ENCODE peak calls at places on chromosomes 16 and 17, in four cellular contexts. M is A549, X is GM12878, A is HepG2. Y is an unnamed sample.

GRCh38 chr17:38326996-38327792 is 16.6 kb downstream of the GPR179 start:
- DNase-seq in A (no peak), M (no peak), X (no peak), Y (peak; percentile 14)

GRCh38 chr17:33785281-33785680 is 469.8 kb upstream of the CCL2 start:
- DNase-seq in A (no peak), M (no peak), X (no peak), Y (no peak)

GRCh38 chr17:66468241-66469087 is 166.1 kb downstream of the PRKCA start:
- DNase-seq in A (peak; percentile 27), M (no peak), X (peak; percentile 1), Y (no peak)

GRCh38 chr17:49148171-49148570 is 15.6 kb downstream of the B4GALNT2 start:
- DNase-seq in X (no peak), A (no peak), M (no peak), Y (no peak)

GRCh38 chr16:1533443-1533951 is at the start of gene TMEM204:
- DNase-seq in A (no peak), X (no peak), M (no peak), Y (peak; percentile 72)

GRCh38 chr16:86096850-86097249 is 197.9 kb downstream of the IRF8 start:
- DNase-seq in M (no peak), X (no peak), A (no peak), Y (no peak)

GRCh38 chr16:69107311-69107962 is 2.0 kb downstream of the HAS3 start:
- DNase-seq in X (no peak), A (no peak), M (no peak), Y (peak; percentile 46)

GRCh38 chr17:20189322-20189721 is 180.2 kb downstream of the SPECC1 start:
- DNase-seq in M (no peak), A (no peak), X (no peak), Y (no peak)

GRCh38 chr17:3924421-3925350 is 8.4 kb upstream of the P2RX1 start:
- DNase-seq in A (no peak), X (no peak), M (no peak), Y (peak; percentile 59)

GRCh38 chr17:66915204-66915611 is 49.3 kb upstream of the CACNG4 start:
- DNase-seq in A (peak; percentile 21), M (peak; percentile 64), X (no peak), Y (peak; percentile 76)

GRCh38 chr17:6995500-6996255 is at the start of gene ALOX12:
- DNase-seq in A (no peak), X (no peak), M (no peak), Y (no peak)

GRCh38 chr16:85641776-85642176 is 28.7 kb downstream of the GSE1 start:
- DNase-seq in X (no peak), M (no peak), A (no peak), Y (no peak)

GRCh38 chr17:48541036-48541573 is 3.8 kb downstream of the HOXB2 start:
- DNase-seq in M (no peak), A (no peak), X (no peak), Y (no peak)

GRCh38 chr16:66923866-66924265 is 1.5 kb downstream of the RRAD start:
- DNase-seq in M (no peak), A (no peak), X (no peak), Y (no peak)

GRCh38 chr17:80029235-80029974 is 6.3 kb downstream of the TBC1D16 start:
- DNase-seq in X (no peak), A (no peak), M (no peak), Y (no peak)

GRCh38 chr17:35627417-35627816 is 40.3 kb downstream of the AP2B1 start:
- DNase-seq in X (no peak), M (no peak), A (peak; percentile 7), Y (no peak)

GRCh38 chr17:30376621-30377452 is 1.9 kb upstream of the CPD start:
- DNase-seq in X (peak; percentile 40), M (no peak), A (peak; percentile 88), Y (no peak)

GRCh38 chr16:81806696-81807095 is 27.6 kb downstream of the PLCG2 start:
- DNase-seq in X (no peak), A (no peak), M (no peak), Y (no peak)

GRCh38 chr16:87740909-87741424 is 24.8 kb downstream of the KLHDC4 start:
- DNase-seq in M (no peak), X (no peak), A (no peak), Y (no peak)

GRCh38 chr17:63450551-63450950 is 4.4 kb upstream of the CYB561 start:
- DNase-seq in X (no peak), M (no peak), A (no peak), Y (peak; percentile 49)

GRCh38 chr16:70454221-70455034 is at the start of gene FCSK:
- DNase-seq in A (peak; percentile 88), X (no peak), M (peak; percentile 94), Y (peak; percentile 91)

GRCh38 chr16:88747588-88748301 is 37.3 kb downstream of the PIEZO1 start:
- DNase-seq in A (peak; percentile 66), X (no peak), M (peak; percentile 91), Y (no peak)

GRCh38 chr16:27515874-27516353 is 33.8 kb downstream of the GTF3C1 start:
- DNase-seq in M (peak; percentile 69), X (no peak), A (peak; percentile 36), Y (peak; percentile 68)

GRCh38 chr17:17783825-17784598 is 52.8 kb downstream of the SREBF1 start:
- DNase-seq in X (peak; percentile 17), A (no peak), M (no peak), Y (no peak)

GRCh38 chr16:49672753-49673152 is 183.2 kb downstream of the ZNF423 start:
- DNase-seq in M (no peak), X (no peak), A (no peak), Y (no peak)

GRCh38 chr16:84985079-84986065 is 26.0 kb downstream of the ZDHHC7 start:
- DNase-seq in A (no peak), X (no peak), M (no peak), Y (no peak)

GRCh38 chr17:28982191-28982793 is 23.5 kb downstream of the SEZ6 start:
- DNase-seq in M (no peak), A (peak; percentile 18), X (peak; percentile 64), Y (no peak)

GRCh38 chr17:28975634-28976033 is 24.3 kb upstream of the PHF12 start:
- DNase-seq in X (no peak), M (no peak), A (no peak), Y (no peak)

GRCh38 chr17:28975031-28975430 is 23.7 kb upstream of the PHF12 start:
- DNase-seq in X (no peak), A (no peak), M (no peak), Y (no peak)

GRCh38 chr17:28978016-28978415 is 26.7 kb upstream of the PHF12 start:
- DNase-seq in M (no peak), X (no peak), A (no peak), Y (no peak)

GRCh38 chr17:28978565-28978964 is 27.2 kb upstream of the PHF12 start:
- DNase-seq in M (no peak), X (no peak), A (no peak), Y (no peak)
- TF ChIP-seq PBX3 in M (no peak), X (no peak), A (no peak), Y (no peak)

DNA sequence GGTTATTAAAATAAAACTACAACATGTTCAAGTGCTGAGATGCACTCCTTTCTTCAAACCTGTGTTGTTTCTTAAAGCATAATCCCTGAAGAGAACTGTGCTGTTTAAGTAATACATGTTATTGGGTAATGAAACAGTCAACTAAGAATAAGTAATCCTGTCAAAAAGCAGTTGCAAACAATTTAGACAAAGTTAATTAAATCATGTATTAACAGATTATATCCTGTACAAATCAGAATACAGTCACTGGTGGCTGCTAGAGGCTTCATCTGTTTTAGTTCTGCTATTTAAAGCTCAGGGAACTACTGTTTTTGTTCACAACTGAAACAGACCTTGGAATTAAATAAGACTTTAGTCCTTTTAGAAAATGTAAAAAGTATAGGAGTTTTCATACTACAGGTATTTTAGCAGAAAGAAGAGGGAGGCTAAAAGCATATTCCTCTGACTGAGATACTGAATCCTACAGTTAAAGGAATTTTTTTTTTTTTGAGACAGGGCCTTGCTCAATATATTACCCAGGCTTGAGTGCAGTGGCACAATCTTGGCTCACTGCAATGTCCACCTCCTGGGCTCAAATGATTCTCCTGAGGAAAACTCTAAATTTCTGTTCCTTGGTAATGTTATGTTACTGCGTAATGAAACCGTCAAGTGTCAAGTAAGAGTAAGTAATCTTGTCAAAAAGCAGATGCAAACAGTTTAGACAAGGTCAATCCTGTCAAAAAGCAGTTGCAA is 27.3 kb upstream of the ITGA2B start:
- DNase-seq in A (no peak), X (no peak), M (no peak), Y (no peak)
- H3K27ac ChIP-seq in A (no peak overlapping the region), X (peak overlapping the region; percentile 64), M (no peak overlapping the region), Y (peak overlapping the region; percentile 2)

GRCh38 chr17:8732406-8733065 is 12.1 kb downstream of the CCDC42 start:
- DNase-seq in A (no peak), M (no peak), X (no peak), Y (no peak)
- H3K4me2 ChIP-seq in A (no peak overlapping the region), M (no peak overlapping the region), X (no peak overlapping the region), Y (no peak overlapping the region)

DNA sequence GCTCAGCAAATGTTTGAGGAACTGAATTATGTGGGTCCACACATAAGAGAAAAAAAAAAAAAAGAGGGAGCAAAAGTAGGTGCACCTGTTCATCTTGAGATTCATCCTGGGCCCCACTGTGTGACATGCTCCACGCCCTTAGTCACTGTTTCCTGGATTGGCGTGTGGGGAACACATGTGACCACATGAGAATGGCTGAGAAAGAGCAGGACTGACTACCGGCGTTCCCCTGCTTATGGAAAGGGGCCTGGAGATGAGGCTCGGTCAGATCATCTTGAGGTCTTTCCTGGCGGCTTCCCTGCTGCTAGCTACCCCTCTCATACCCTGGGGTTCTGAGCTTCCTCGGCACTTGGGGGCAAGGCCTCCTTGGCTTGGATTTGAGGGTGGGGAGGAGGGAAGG is 3.9 kb downstream of the DEXI start:
- DNase-seq in A (no peak), X (no peak), M (no peak), Y (no peak)
- TF ChIP-seq PBX3 in A (no peak), X (peak; percentile 17), M (no peak), Y (no peak)

GRCh38 chr17:75849304-75849695 is 5.1 kb upstream of the UNC13D start:
- DNase-seq in A (no peak), M (no peak), X (no peak), Y (no peak)
- H3K27ac ChIP-seq in A (peak overlapping the region; percentile 69), M (no peak overlapping the region), X (no peak overlapping the region), Y (no peak overlapping the region)